ENCODE peak calls at places on chromosomes 3 and 15, in four cellular contexts. C, H, P and Y are unnamed samples.

GRCh38 chr3:17340693-17341092 is 401.7 kb downstream of the TBC1D5 start:
- DNase-seq in H (no peak), C (no peak), P (no peak), Y (no peak)

GRCh38 chr3:194090716-194091115 is 45.2 kb upstream of the HES1 start:
- DNase-seq in P (no peak), C (no peak), H (no peak), Y (no peak)

GRCh38 chr3:195178124-195178910 is 92.6 kb downstream of the XXYLT1 start:
- DNase-seq in C (no peak), H (no peak), P (no peak), Y (no peak)

GRCh38 chr3:52490938-52491526 is 4.1 kb upstream of the STAB1 start:
- DNase-seq in C (no peak), P (no peak), H (no peak), Y (peak)

GRCh38 chr15:52804526-52805081 is 14.5 kb upstream of the ONECUT1 start:
- DNase-seq in C (no peak), H (no peak), P (peak), Y (no peak)

GRCh38 chr3:149621218-149622005 is 36.4 kb downstream of the WWTR1 start:
- DNase-seq in H (no peak), P (no peak), C (peak), Y (peak)

GRCh38 chr3:179958759-179959158 is 78.0 kb downstream of the PEX5L start:
- DNase-seq in P (no peak), C (no peak), H (no peak), Y (no peak)

GRCh38 chr15:38455096-38455495 is 1.2 kb downstream of the FAM98B start:
- DNase-seq in H (no peak), C (no peak), P (no peak), Y (peak)

GRCh38 chr3:172808969-172809546 is 58.5 kb downstream of the ECT2 start:
- DNase-seq in H (no peak), C (peak), P (no peak), Y (peak)

GRCh38 chr3:113659121-113659531 is 37.3 kb downstream of the USF3 start:
- DNase-seq in C (no peak), P (no peak), H (no peak), Y (no peak)

GRCh38 chr15:62323353-62323752 is 158.3 kb upstream of the C2CD4B start:
- DNase-seq in C (no peak), H (no peak), P (no peak), Y (no peak)

GRCh38 chr3:15953841-15954240 is 156.1 kb upstream of the ANKRD28 start:
- DNase-seq in P (no peak), C (no peak), H (no peak), Y (no peak)

GRCh38 chr3:51605938-51606337 is 65.1 kb upstream of the TEX264 start:
- DNase-seq in H (no peak), C (no peak), P (no peak), Y (no peak)

GRCh38 chr3:129234441-129234840 is 15.0 kb upstream of the COPG1 start:
- DNase-seq in P (no peak), H (no peak), C (no peak), Y (no peak)

GRCh38 chr3:123552095-123552714 is 32.6 kb downstream of the HACD2 start:
- DNase-seq in P (no peak), H (no peak), C (peak), Y (peak)

GRCh38 chr15:101452572-101452971 is 36.9 kb downstream of the PCSK6 start:
- DNase-seq in H (no peak), P (no peak), C (no peak), Y (no peak)

GRCh38 chr15:52178765-52179164 is 12.4 kb downstream of the GNB5 start:
- DNase-seq in P (no peak), H (no peak), C (no peak), Y (no peak)

GRCh38 chr3:66302288-66302687 is 81.5 kb downstream of the SLC25A26 start:
- DNase-seq in C (no peak), P (no peak), H (no peak), Y (no peak)

GRCh38 chr15:81419304-81419943 is 45.4 kb upstream of the TMC3 start:
- DNase-seq in P (no peak), H (no peak), C (peak), Y (no peak)

GRCh38 chr15:66692808-66693596 is 9.0 kb upstream of the SMAD6 start:
- DNase-seq in C (no peak), H (no peak), P (no peak), Y (no peak)

GRCh38 chr15:93244691-93245615 is 155.9 kb upstream of the RGMA start:
- DNase-seq in P (no peak), C (peak), H (no peak), Y (no peak)

GRCh38 chr15:100714749-100715342 is 112.5 kb downstream of the ASB7 start:
- DNase-seq in C (peak), H (no peak), P (no peak), Y (no peak)

GRCh38 chr3:168977696-168978374 is 685.7 kb downstream of the MECOM start:
- DNase-seq in P (no peak), H (no peak), C (peak), Y (no peak)

GRCh38 chr15:62600376-62600775 is 435.3 kb upstream of the C2CD4B start:
- DNase-seq in C (no peak), P (no peak), H (no peak), Y (no peak)

GRCh38 chr15:62505761-62506160 is 340.7 kb upstream of the C2CD4B start:
- DNase-seq in P (no peak), H (no peak), C (no peak), Y (no peak)

GRCh38 chr3:44208086-44208485 is 33.6 kb upstream of the TOPAZ1 start:
- DNase-seq in C (no peak), P (no peak), H (no peak), Y (peak)

GRCh38 chr15:20345401-20345958 is 196.1 kb downstream of the GOLGA6L6 start:
- DNase-seq in H (no peak), C (no peak), P (no peak), Y (no peak)

GRCh38 chr15:53522878-53523455 is 236.5 kb downstream of the WDR72 start:
- DNase-seq in P (no peak), H (no peak), C (peak), Y (no peak)

GRCh38 chr3:52838561-52839267 is 3.9 kb upstream of the MUSTN1 start:
- DNase-seq in P (no peak), H (peak), C (no peak), Y (no peak)

GRCh38 chr3:176579741-176580185 is 617.5 kb downstream of the TBL1XR1 start:
- DNase-seq in H (no peak), C (no peak), P (no peak), Y (peak)

GRCh38 chr3:49701388-49702077 is 12.2 kb downstream of the RNF123 start:
- DNase-seq in C (peak), P (peak), H (no peak), Y (no peak)
- TF ChIP-seq CTCF in C (peak), P (no peak), H (no peak), Y (peak)

GRCh38 chr3:22922317-22922716 is 280.8 kb upstream of the UBE2E2 start:
- DNase-seq in H (no peak), P (no peak), C (no peak), Y (no peak)
- TF ChIP-seq CTCF in H (no peak), P (no peak), C (peak), Y (peak)

DNA sequence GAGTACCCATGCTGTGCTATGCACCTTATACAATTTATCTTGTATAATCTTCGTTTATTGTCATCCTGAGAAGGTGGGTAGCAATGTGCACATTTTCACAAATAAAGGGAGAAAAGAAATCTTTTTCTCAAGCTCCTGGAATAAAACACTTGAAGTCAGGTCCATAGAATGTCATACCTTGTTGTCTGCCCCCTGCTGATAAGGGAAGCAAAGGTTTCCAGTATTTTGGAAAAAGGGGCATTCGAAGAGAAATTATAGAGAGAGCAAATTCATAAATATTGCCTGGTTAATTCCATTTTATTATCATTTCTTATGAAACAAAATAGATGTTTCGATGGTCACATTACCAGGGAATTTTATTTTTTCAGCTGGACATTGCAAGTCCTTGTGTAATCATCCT is 277.8 kb downstream of the RAP2B start:
- DNase-seq in C (no peak), H (no peak), P (no peak), Y (no peak)
- TF ChIP-seq CTCF in C (no peak), H (no peak), P (no peak), Y (peak)

GRCh38 chr3:38150780-38151528 is 12.5 kb downstream of the MYD88 start:
- DNase-seq in P (peak), H (no peak), C (no peak), Y (no peak)
- TF ChIP-seq CTCF in P (no peak), H (no peak), C (no peak), Y (peak)

GRCh38 chr15:69160976-69161877 is 792 bp downstream of the GLCE start:
- DNase-seq in H (peak), C (peak), P (peak), Y (no peak)
- TF ChIP-seq CTCF in H (no peak), C (peak), P (no peak), Y (peak)

GRCh38 chr3:127786358-127787070 is 35.8 kb downstream of the MGLL start:
- DNase-seq in H (peak), C (peak), P (no peak), Y (no peak)
- TF ChIP-seq CTCF in H (no peak), C (no peak), P (no peak), Y (no peak)